ENCODE peak calls at places on chromosomes 6 and 20, in five cellular contexts. U, S, G, J and W are unnamed samples.

GRCh38 chr6:74447013-74447412 is 751.0 kb downstream of the CD109 start:
- DNase-seq in U (no peak), J (peak), S (no peak), G (no peak), W (no peak)

GRCh38 chr6:39428152-39428551 is 105.7 kb upstream of the KCNK16 start:
- DNase-seq in U (no peak), G (no peak), S (no peak), J (no peak), W (no peak)

GRCh38 chr6:106973018-106973840 is 1.3 kb downstream of the CD24 start:
- DNase-seq in J (no peak), G (no peak), S (no peak), U (no peak), W (no peak)

GRCh38 chr6:105713474-105714118 is 310.7 kb upstream of the PREP start:
- DNase-seq in G (no peak), S (no peak), J (no peak), U (no peak), W (no peak)

GRCh38 chr6:9482030-9482731 is 932.7 kb downstream of the TFAP2A start:
- DNase-seq in G (no peak), U (no peak), J (no peak), S (no peak), W (peak)

GRCh38 chr6:16754864-16755263 is 6.4 kb downstream of the ATXN1 start:
- DNase-seq in J (no peak), G (no peak), U (peak), S (no peak), W (no peak)

GRCh38 chr20:33569290-33570094 is 79.6 kb downstream of the CBFA2T2 start:
- DNase-seq in U (peak), J (no peak), G (no peak), S (no peak), W (no peak)

GRCh38 chr20:25394996-25395395 is 4.4 kb upstream of the ABHD12 start:
- DNase-seq in J (no peak), S (no peak), U (no peak), G (no peak), W (no peak)

GRCh38 chr20:32697608-32698007 is 23.9 kb upstream of the C20orf203 start:
- DNase-seq in U (no peak), S (no peak), G (no peak), J (no peak), W (no peak)

GRCh38 chr6:107811591-107812218 is 12.4 kb downstream of the SCML4 start:
- DNase-seq in G (no peak), J (no peak), S (no peak), U (no peak), W (no peak)

GRCh38 chr6:137560184-137560563 is 66.0 kb upstream of the OLIG3 start:
- DNase-seq in S (no peak), G (no peak), U (no peak), J (no peak), W (no peak)

GRCh38 chr20:61170521-61170920 is 81.5 kb upstream of the CDH4 start:
- DNase-seq in U (no peak), G (peak), S (peak), J (no peak), W (no peak)

GRCh38 chr20:61173966-61174725 is 77.9 kb upstream of the CDH4 start:
- DNase-seq in U (no peak), G (no peak), J (no peak), S (no peak), W (no peak)

GRCh38 chr20:61169870-61170269 is 82.2 kb upstream of the CDH4 start:
- DNase-seq in S (no peak), G (no peak), U (no peak), J (no peak), W (no peak)

GRCh38 chr20:61170921-61171320 is 81.1 kb upstream of the CDH4 start:
- DNase-seq in S (no peak), J (no peak), G (no peak), U (no peak), W (no peak)

DNA sequence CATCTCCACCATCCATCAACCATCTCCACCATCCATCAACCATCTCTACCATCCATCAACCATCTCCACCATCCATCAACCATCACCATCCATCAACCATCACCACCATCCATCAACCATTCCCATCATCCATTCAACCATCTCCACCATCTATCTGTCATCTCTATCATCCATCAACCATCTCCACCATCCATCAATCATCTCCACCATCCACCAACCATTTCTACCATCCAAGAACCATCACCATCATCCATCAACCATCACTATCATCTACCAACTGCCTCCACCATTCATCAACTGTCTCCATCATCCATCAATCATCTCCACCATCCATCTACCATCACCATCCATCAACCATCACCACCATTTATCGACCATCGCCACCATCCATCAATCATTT is 78.8 kb upstream of the CDH4 start:
- DNase-seq in J (no peak), S (no peak), U (no peak), G (no peak), W (no peak)
- TF ChIP-seq SUZ12 in J (no peak), S (no peak), U (no peak), G (no peak), W (no peak)

GRCh38 chr6:4776967-4777925 is 1.0 kb downstream of the CDYL start:
- DNase-seq in J (no peak), S (no peak), U (no peak), G (no peak), W (peak)
- TF ChIP-seq SUZ12 in J (no peak), S (no peak), U (no peak), G (no peak), W (no peak)

GRCh38 chr20:8795404-8795803 is 273.5 kb upstream of the PLCB4 start:
- DNase-seq in G (no peak), S (no peak), J (no peak), U (no peak), W (no peak)

GRCh38 chr20:8801686-8802085 is 267.2 kb upstream of the PLCB4 start:
- DNase-seq in U (no peak), G (no peak), J (no peak), S (no peak), W (no peak)

GRCh38 chr20:8796088-8796665 is 272.7 kb upstream of the PLCB4 start:
- DNase-seq in S (no peak), J (no peak), U (no peak), G (no peak), W (no peak)

GRCh38 chr20:8800089-8800488 is 268.8 kb upstream of the PLCB4 start:
- DNase-seq in G (no peak), U (no peak), S (no peak), J (no peak), W (no peak)

GRCh38 chr20:8798505-8798904 is 270.4 kb upstream of the PLCB4 start:
- DNase-seq in G (no peak), S (no peak), U (no peak), J (no peak), W (no peak)
- TF ChIP-seq SUZ12 in G (no peak), S (no peak), U (no peak), J (no peak), W (no peak)

DNA sequence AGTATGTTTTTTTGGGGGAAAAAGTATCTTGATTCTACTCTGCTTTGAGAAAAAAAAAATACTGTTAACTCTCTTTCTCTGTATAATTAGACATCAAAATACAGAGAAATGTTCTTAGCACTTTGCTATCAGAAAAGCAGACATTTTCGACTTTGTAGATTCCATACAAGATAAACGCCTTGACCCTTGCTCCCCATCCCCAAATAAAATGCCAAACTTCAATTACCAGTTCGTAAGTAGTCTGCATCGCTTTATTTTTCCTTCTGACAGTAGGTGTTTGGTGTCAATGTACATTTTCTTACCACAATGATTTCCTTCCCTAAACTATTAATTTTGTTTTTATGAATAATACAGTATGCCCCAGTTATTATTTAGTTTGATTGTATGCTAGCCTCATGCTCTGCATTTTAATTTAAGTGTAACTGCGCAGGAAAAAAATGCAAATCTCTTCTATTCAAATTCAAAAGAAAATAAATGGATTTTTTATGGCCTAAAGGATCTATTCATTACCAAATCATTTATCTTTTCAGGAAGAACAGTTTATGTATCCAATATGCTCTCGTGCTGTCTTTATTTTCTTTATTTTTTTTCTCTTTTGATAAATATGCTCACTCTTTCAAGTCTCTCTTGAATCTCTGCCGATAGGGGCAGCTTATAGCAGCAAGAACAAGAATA is 84.8 kb upstream of the ZNF217 start:
- DNase-seq in U (no peak), G (no peak), J (no peak), S (no peak), W (no peak)
- TF ChIP-seq SUZ12 in U (no peak), G (no peak), J (no peak), S (no peak), W (no peak)

GRCh38 chr6:166834049-166834448 is 122.3 kb downstream of the RNASET2 start:
- DNase-seq in S (no peak), U (no peak), G (no peak), J (peak), W (no peak)
- TF ChIP-seq SUZ12 in S (no peak), U (no peak), G (no peak), J (no peak), W (no peak)

GRCh38 chr6:44010411-44011349 is 116.6 kb downstream of the MRPL14 start:
- DNase-seq in S (no peak), U (no peak), J (no peak), G (no peak), W (no peak)
- TF ChIP-seq SUZ12 in S (no peak), U (no peak), J (no peak), G (no peak), W (no peak)

GRCh38 chr6:108895591-108895990 is 47.4 kb downstream of the ARMC2 start:
- DNase-seq in S (no peak), U (no peak), G (no peak), J (no peak), W (no peak)

GRCh38 chr6:108897371-108897770 is 49.1 kb downstream of the ARMC2 start:
- DNase-seq in J (no peak), G (no peak), U (no peak), S (no peak), W (no peak)

DNA sequence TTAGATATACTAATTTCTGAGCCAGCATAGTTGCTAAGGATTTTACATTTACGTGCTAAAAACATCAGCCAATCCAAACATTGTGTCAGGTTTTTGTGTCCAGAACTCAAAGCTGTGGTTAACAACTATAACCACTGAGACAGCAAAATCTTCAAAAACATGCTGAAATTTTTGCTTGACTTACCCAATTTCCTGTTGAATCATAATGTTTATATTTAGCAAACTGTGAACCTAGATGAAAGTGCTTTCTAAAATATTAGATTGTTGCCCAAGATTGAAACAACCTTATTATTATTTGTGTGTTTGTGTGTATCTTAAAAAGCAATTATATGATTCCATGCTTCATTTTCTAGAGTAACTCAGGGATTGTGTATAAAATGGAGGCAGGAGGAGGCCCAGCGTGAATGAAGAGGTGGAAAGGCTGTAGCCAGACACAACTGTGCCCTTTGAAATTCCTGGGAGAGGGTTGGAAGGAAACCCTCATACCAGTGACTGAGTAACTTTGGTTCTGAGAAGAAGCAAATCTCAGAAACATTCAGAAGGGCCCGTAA is 48.0 kb downstream of the ARMC2 start:
- DNase-seq in U (no peak), S (no peak), G (no peak), J (no peak), W (no peak)
- TF ChIP-seq SUZ12 in U (no peak), S (no peak), G (no peak), J (no peak), W (no peak)